ENCODE peak calls at places on chromosome 16, in nine cellular contexts. P, D, Y, R, O, N, Q, C and A are unnamed samples.

GRCh38 chr16:7615565-7615964 is 282.9 kb downstream of the RBFOX1 start:
- DNase-seq in O (no peak), D (no peak), C (no peak), Y (no peak), Q (no peak), P (no peak), R (no peak), N (no peak), A (no peak)

GRCh38 chr16:49644143-49644460 is 211.8 kb downstream of the ZNF423 start:
- DNase-seq in N (no peak), Y (no peak), O (no peak), D (no peak), Q (peak), C (no peak), R (no peak), P (no peak), A (no peak)

GRCh38 chr16:70777973-70778406 is 23.0 kb downstream of the VAC14 start:
- DNase-seq in N (no peak), P (peak), O (no peak), R (no peak), C (no peak), Y (no peak), D (peak), Q (no peak), A (no peak)

GRCh38 chr16:35188288-35189155 is 1729.1 kb downstream of the TP53TG3F start:
- DNase-seq in O (no peak), N (no peak), P (no peak), Q (no peak), R (no peak), D (no peak), C (no peak), Y (peak), A (no peak)

GRCh38 chr16:56344518-56345405 is 80.6 kb downstream of the AMFR start:
- DNase-seq in D (no peak), R (no peak), N (no peak), C (no peak), Q (no peak), O (no peak), P (no peak), Y (no peak), A (no peak)

GRCh38 chr16:30778549-30779244 is 8.3 kb downstream of the ZNF629 start:
- DNase-seq in R (no peak), O (no peak), D (no peak), C (no peak), Q (no peak), P (peak), Y (no peak), N (no peak), A (peak)

GRCh38 chr16:68756250-68757051 is 19.4 kb downstream of the CDH1 start:
- DNase-seq in P (no peak), D (no peak), R (peak), N (no peak), O (peak), Y (peak), Q (no peak), C (peak), A (peak)

GRCh38 chr16:68064791-68065365 is 20.3 kb upstream of the NFATC3 start:
- DNase-seq in O (peak), C (peak), P (peak), Y (peak), Q (peak), R (peak), D (peak), N (peak), A (peak)

GRCh38 chr16:86848821-86849220 is 270.5 kb downstream of the FOXL1 start:
- DNase-seq in Q (no peak), R (no peak), P (no peak), N (no peak), Y (no peak), D (no peak), C (no peak), O (no peak), A (peak)

GRCh38 chr16:58317608-58318152 is 22.9 kb upstream of the PRSS54 start:
- DNase-seq in Q (no peak), C (no peak), Y (no peak), N (no peak), O (no peak), R (no peak), P (no peak), D (no peak), A (no peak)

GRCh38 chr16:48123104-48123788 is 32.5 kb downstream of the ABCC12 start:
- DNase-seq in O (no peak), N (no peak), P (no peak), R (no peak), Q (peak), C (no peak), D (peak), Y (no peak), A (peak)

GRCh38 chr16:17173134-17173729 is 297.5 kb downstream of the XYLT1 start:
- DNase-seq in Q (peak), D (no peak), Y (no peak), N (no peak), P (no peak), O (peak), C (peak), R (no peak), A (peak)

GRCh38 chr16:57367111-57367752 is 5.1 kb upstream of the CX3CL1 start:
- DNase-seq in N (no peak), O (no peak), R (no peak), C (no peak), D (no peak), Q (peak), Y (no peak), P (no peak), A (peak)

GRCh38 chr16:49620868-49621239 is 235.1 kb downstream of the ZNF423 start:
- DNase-seq in R (no peak), D (no peak), C (no peak), Y (peak), O (no peak), Q (no peak), P (no peak), N (no peak), A (peak)

GRCh38 chr16:23729503-23730424 is 16.7 kb upstream of the ERN2 start:
- DNase-seq in N (no peak), O (peak), C (peak), Q (peak), P (peak), Y (peak), R (no peak), D (no peak), A (peak)

GRCh38 chr16:17367034-17367433 is 103.7 kb downstream of the XYLT1 start:
- DNase-seq in Y (no peak), P (no peak), O (no peak), D (no peak), Q (no peak), C (no peak), N (no peak), R (no peak), A (no peak)

GRCh38 chr16:57482845-57483545 is 3.3 kb downstream of the DOK4 start:
- DNase-seq in D (no peak), O (no peak), Q (no peak), C (peak), Y (peak), N (no peak), P (no peak), R (no peak), A (no peak)

GRCh38 chr16:25151996-25152395 is 40.5 kb downstream of the LCMT1 start:
- DNase-seq in P (no peak), Q (peak), O (no peak), N (no peak), D (no peak), C (no peak), Y (peak), R (no peak), A (peak)

GRCh38 chr16:54928016-54928356 is 2.7 kb upstream of the IRX5 start:
- DNase-seq in C (no peak), N (peak), Q (no peak), D (no peak), P (no peak), O (no peak), Y (no peak), R (no peak), A (peak)

GRCh38 chr16:85205747-85206471 is 93.6 kb upstream of the CIBAR2 start:
- DNase-seq in R (no peak), Y (no peak), N (peak), C (no peak), D (no peak), O (no peak), Q (peak), P (no peak), A (peak)

GRCh38 chr16:55641430-55642056 is 14.2 kb upstream of the SLC6A2 start:
- DNase-seq in C (no peak), D (no peak), P (no peak), Q (no peak), O (no peak), N (no peak), R (no peak), Y (no peak), A (no peak)

GRCh38 chr16:51154271-51155171 is 3.5 kb upstream of the SALL1 start:
- DNase-seq in O (no peak), Y (no peak), D (no peak), P (peak), N (peak), Q (no peak), C (no peak), R (no peak), A (no peak)

GRCh38 chr16:72241930-72242329 is 70.0 kb upstream of the PMFBP1 start:
- DNase-seq in D (peak), Q (peak), R (no peak), N (peak), P (no peak), Y (no peak), C (no peak), O (peak), A (peak)

GRCh38 chr16:1631931-1632637 is 19.9 kb downstream of the CRAMP1 start:
- DNase-seq in R (no peak), O (no peak), Y (no peak), P (no peak), N (no peak), Q (no peak), C (peak), D (no peak), A (peak)

GRCh38 chr16:8632675-8633182 is 11.2 kb downstream of the METTL22 start:
- DNase-seq in O (peak), Q (no peak), P (no peak), N (no peak), Y (no peak), D (no peak), C (no peak), R (no peak), A (no peak)

GRCh38 chr16:35431829-35432663 is 1972.6 kb downstream of the TP53TG3F start:
- DNase-seq in Q (no peak), N (no peak), Y (no peak), C (no peak), D (no peak), O (no peak), P (peak), R (no peak), A (no peak)

GRCh38 chr16:13875614-13876284 is 44.2 kb upstream of the ERCC4 start:
- DNase-seq in Q (no peak), R (no peak), O (no peak), N (no peak), D (no peak), C (no peak), P (no peak), Y (no peak), A (no peak)

GRCh38 chr16:88045820-88046303 is 94.6 kb downstream of the BANP start:
- DNase-seq in Y (no peak), N (no peak), D (no peak), P (no peak), R (no peak), C (peak), Q (no peak), O (peak), A (no peak)

DNA sequence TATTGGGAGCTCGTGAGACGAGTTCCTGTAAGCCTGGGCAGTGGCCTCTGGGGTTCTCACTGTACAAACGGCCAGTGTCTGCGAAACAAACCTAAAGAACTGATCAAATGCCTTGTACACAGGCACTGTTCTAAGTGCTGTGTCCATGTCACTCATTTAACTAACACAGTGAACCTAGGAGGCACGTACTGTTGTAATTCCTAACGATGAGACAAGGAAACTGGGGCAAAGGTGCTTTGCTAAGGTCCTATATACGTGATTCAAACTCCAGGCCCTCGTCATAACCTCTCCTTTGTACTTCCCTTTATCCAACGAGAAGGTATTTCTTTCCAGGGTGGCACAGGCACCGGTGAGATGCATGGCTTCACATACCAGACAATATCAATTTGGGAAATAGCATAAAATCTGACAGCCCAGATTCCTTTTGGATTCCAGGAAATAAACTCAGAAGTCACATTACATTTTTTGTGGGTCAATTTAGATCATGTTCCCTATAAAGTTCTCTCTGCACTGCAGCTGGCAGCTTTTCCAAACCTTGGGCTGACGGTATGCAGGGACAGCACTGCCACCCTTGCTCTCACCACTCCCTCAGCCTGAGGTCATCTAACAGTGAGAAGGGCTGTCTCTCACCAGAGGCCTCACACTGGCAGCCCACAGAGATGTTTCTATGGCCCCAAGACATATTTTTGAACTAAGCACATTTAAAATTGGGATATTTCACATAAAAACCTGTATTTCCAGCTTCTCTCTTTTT is 18.3 kb downstream of the GLYR1 start:
- DNase-seq in R (no peak), Q (no peak), O (peak), C (no peak), N (no peak), D (no peak), P (no peak), Y (no peak), A (no peak)
- TF ChIP-seq CTCF in R (no peak), Q (no peak), O (no peak), C (no peak), N (no peak), D (no peak), P (no peak), Y (no peak), A (no peak)

GRCh38 chr16:5633845-5634440 is 536.3 kb upstream of the EEF2KMT start:
- DNase-seq in D (peak), O (no peak), R (no peak), Q (no peak), C (no peak), N (no peak), P (no peak), Y (no peak), A (peak)
- TF ChIP-seq CTCF in D (peak), O (peak), R (no peak), Q (peak), C (no peak), N (peak), P (peak), Y (peak), A (no peak)

DNA sequence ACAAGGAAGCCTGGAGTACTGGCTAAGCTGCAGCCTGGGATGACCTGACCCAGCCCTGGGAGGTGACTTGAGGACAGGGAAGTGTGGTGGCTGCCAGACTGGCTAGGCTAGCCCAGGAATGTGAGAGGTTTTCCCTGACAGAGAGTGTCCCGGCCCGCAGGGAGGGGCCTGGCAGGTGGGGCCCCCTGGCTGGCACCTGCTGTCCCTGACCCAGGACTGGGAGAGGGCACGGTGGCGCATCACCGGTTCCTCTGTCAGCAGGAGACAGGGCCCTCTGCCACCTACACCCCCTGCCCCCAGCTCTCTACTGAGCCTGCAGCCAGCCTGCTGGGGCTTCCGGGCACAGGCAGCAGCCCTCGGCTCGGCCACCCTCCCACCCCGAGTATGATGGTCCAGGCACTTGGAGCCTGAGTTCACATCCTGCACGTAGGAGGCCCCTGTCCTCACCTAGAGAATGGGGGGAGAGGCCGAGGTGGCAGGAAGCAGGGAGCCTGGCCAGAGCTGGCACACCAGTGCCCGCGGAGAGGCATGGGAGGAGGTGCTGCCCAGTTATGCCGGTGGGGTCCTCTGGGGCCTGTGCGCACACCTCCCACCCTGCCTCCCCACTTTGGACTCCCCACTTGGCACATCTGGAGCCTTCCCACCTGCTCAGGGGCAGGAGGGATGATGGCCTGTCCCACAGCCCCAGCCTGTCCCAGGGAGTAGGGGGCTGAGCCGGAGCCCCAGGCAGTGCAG is 529 bp downstream of the PRSS27 start:
- DNase-seq in P (no peak), Q (no peak), O (peak), C (peak), D (no peak), Y (peak), N (no peak), R (no peak), A (no peak)
- TF ChIP-seq CTCF in P (no peak), Q (no peak), O (no peak), C (no peak), D (no peak), Y (no peak), N (no peak), R (no peak), A (no peak)

DNA sequence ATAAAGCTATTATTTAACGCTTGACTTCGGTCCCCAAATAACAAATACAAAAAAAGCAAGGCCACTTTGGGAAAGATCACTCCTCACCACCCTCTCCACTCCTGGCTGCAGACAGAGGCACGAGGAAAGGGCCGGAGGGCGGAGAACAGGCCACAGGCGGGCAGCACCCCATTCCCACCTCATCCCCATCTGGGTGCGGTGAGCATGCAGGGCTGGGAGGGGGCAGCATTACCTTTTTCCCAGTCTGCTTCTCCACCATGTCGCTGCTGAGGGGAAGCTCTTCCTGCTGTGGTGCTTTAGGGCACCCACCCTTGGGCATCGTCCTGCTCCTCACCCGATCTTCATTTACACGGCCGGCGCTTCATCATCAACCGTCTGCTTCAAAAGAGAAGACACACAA is 99.2 kb downstream of the ZNF778 start:
- DNase-seq in Y (no peak), Q (no peak), D (no peak), O (no peak), P (no peak), C (no peak), N (no peak), R (no peak), A (no peak)
- TF ChIP-seq CTCF in Y (no peak), Q (no peak), D (no peak), O (no peak), P (no peak), C (no peak), N (no peak), R (no peak), A (no peak)

GRCh38 chr16:27327586-27327915 is 13.8 kb downstream of the IL4R start:
- DNase-seq in O (no peak), Y (no peak), P (no peak), D (no peak), C (no peak), Q (no peak), N (no peak), R (no peak), A (no peak)

GRCh38 chr16:27328937-27329336 is 15.2 kb downstream of the IL4R start:
- DNase-seq in N (no peak), D (no peak), Y (no peak), C (no peak), R (no peak), Q (no peak), P (no peak), O (no peak), A (no peak)

GRCh38 chr16:27325736-27326135 is 12.0 kb downstream of the IL4R start:
- DNase-seq in Q (no peak), N (no peak), P (no peak), D (no peak), Y (no peak), O (no peak), C (no peak), R (no peak), A (no peak)

GRCh38 chr16:27326251-27326650 is 12.5 kb downstream of the IL4R start:
- DNase-seq in C (no peak), Y (no peak), R (no peak), P (no peak), O (no peak), N (no peak), Q (no peak), D (no peak), A (no peak)

DNA sequence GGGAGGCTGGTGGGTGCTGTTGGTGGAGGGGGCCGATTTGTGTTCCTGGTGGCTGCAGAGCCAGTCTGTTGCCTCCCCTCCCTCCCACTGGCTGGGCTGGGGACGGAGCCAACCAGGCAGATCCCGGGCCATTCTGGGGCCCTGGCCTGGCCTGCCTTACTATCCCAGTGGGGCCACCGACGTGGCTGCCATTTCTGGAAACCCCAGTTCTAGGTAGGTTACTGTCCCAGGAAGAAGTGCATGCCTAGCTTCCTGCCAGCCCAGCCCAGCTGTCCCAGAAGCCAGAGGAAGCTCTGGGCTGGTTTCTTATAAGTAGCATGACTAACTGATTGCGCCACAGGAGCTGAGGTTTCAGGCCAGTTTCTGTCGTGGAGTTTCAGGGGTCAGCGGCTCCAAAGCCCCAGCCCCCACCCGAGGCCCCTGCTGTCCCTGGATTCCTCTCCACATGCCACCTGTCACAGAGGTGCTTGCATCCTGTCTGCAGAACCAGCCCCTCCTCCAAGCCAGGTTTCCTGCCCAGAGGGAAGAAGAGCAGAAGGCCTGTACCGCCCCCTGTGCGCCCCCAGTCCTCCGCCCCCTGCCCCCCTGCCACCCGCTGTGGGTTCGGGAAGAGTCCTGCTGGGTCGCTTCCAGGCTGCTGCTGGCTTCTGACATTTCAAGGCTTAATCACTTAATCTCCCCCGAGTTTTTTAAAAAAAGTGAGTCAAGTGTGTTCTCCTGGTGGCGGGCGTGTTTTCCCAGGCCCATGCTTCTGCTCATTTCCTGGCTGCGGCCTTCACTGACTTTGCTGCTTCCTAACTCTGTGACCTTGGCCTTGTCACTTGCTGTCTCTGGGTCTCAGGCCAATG is 13.2 kb downstream of the IL4R start:
- DNase-seq in P (peak), C (peak), R (peak), Q (peak), D (peak), Y (peak), N (peak), O (peak), A (peak)
- TF ChIP-seq CTCF in P (no peak), C (no peak), R (peak), Q (no peak), D (no peak), Y (no peak), N (no peak), O (no peak), A (peak)